ENCODE peak calls at places on chromosomes 1 and 21, in seven cellular contexts. X is RWPE2; D is adrenal gland; W is psoas muscle; O is CD8-positive, alpha-beta memory T cell; Q is K562; N is esophagus squamous epithelium. K is an unnamed sample. For H3K4me1 and H3K27me3, the result is how much of the 10 kb centered on the place peaks cover.

GRCh38 chr1:180953291-180953747 is 40.6 kb downstream of the KIAA1614 start:
- DNase-seq in D (no peak), X (no peak), O (no peak), W (peak), Q (no peak), N (no peak), K (no peak)

GRCh38 chr1:170730443-170730842 is 66.5 kb downstream of the PRRX1 start:
- DNase-seq in Q (no peak), X (no peak), D (no peak), O (no peak), N (no peak), W (no peak), K (no peak)

GRCh38 chr1:244801246-244801645 is 34.2 kb upstream of the COX20 start:
- DNase-seq in X (no peak), N (no peak), Q (peak), W (no peak), O (peak), D (peak), K (peak)

GRCh38 chr1:112460672-112461071 is 48.1 kb upstream of the WNT2B start:
- DNase-seq in O (no peak), D (no peak), X (no peak), Q (no peak), N (no peak), W (no peak), K (peak)

GRCh38 chr1:55970711-55971110 is 608.7 kb downstream of the PLPP3 start:
- DNase-seq in O (no peak), N (no peak), Q (no peak), W (no peak), D (no peak), X (no peak), K (peak)

GRCh38 chr1:108045370-108045950 is 80.5 kb upstream of the VAV3 start:
- DNase-seq in Q (no peak), N (no peak), W (no peak), D (no peak), X (no peak), O (no peak), K (no peak)

GRCh38 chr1:223706077-223706988 is 6.0 kb upstream of the CAPN2 start:
- DNase-seq in N (no peak), O (no peak), X (no peak), W (no peak), Q (no peak), D (no peak), K (peak)

GRCh38 chr1:12469493-12469892 is 148.5 kb downstream of the DHRS3 start:
- DNase-seq in O (no peak), D (no peak), W (no peak), N (no peak), Q (peak), X (no peak), K (no peak)

GRCh38 chr21:36535618-36536241 is 55.8 kb upstream of the CLDN14 start:
- DNase-seq in X (no peak), W (no peak), O (no peak), Q (no peak), N (no peak), D (no peak), K (no peak)

GRCh38 chr1:201020647-201021332 is 2.7 kb downstream of the KIF21B start:
- DNase-seq in D (no peak), N (no peak), X (no peak), Q (peak), O (peak), W (no peak), K (peak)

GRCh38 chr1:145757420-145757819 is 38.1 kb downstream of the CD160 start:
- DNase-seq in X (no peak), N (no peak), Q (no peak), D (no peak), W (no peak), O (no peak), K (no peak)

GRCh38 chr1:79079770-79080169 is 73.2 kb upstream of the ADGRL4 start:
- DNase-seq in W (no peak), D (peak), X (no peak), N (no peak), O (no peak), Q (no peak), K (peak)

GRCh38 chr1:233470738-233471499 is 143.0 kb upstream of the KCNK1 start:
- DNase-seq in W (no peak), O (no peak), X (no peak), D (no peak), Q (no peak), N (no peak), K (no peak)

GRCh38 chr1:192311281-192311680 is 5.5 kb upstream of the RGS21 start:
- DNase-seq in N (no peak), W (no peak), O (no peak), D (no peak), X (no peak), Q (no peak), K (peak)

GRCh38 chr1:4262665-4263064 is 362.6 kb upstream of the C1orf174 start:
- DNase-seq in X (no peak), Q (no peak), N (no peak), D (no peak), W (no peak), O (no peak), K (no peak)

GRCh38 chr1:204286323-204286714 is 72.5 kb upstream of the GOLT1A start:
- DNase-seq in N (no peak), Q (no peak), D (no peak), W (no peak), O (no peak), X (no peak), K (no peak)

GRCh38 chr1:235940282-235940681 is 73.6 kb upstream of the LYST start:
- DNase-seq in O (no peak), N (no peak), Q (no peak), W (no peak), D (no peak), X (no peak), K (no peak)

GRCh38 chr1:159826436-159827101 is at the start of gene SLAMF8:
- DNase-seq in W (peak), N (no peak), X (no peak), D (peak), O (peak), Q (no peak), K (no peak)

GRCh38 chr1:15617874-15618684 is 821 bp downstream of the DDI2 start:
- DNase-seq in W (peak), X (no peak), Q (peak), D (peak), O (peak), N (no peak), K (peak)

GRCh38 chr1:204150702-204151561 is 912 bp downstream of the ETNK2 start:
- DNase-seq in O (no peak), Q (no peak), N (no peak), D (no peak), W (peak), X (no peak), K (peak)

GRCh38 chr1:147545133-147545532 is 3.8 kb downstream of the BCL9 start:
- DNase-seq in N (no peak), X (peak), Q (no peak), O (peak), W (peak), D (peak), K (peak)

GRCh38 chr1:63442141-63442475 is 74.7 kb downstream of the ALG6 start:
- DNase-seq in X (no peak), O (no peak), D (no peak), Q (no peak), W (no peak), N (no peak), K (peak)

GRCh38 chr1:43039228-43040055 is 80.8 kb upstream of the SLC2A1 start:
- DNase-seq in Q (no peak), O (no peak), W (no peak), D (no peak), X (no peak), N (no peak), K (no peak)

GRCh38 chr1:180199018-180199417 is 31.0 kb upstream of the LHX4 start:
- DNase-seq in X (no peak), D (no peak), O (no peak), W (no peak), N (no peak), Q (no peak), K (no peak)

GRCh38 chr1:95642035-95642434 is 408.0 kb downstream of the RWDD3 start:
- DNase-seq in N (no peak), Q (no peak), O (no peak), X (no peak), D (no peak), W (no peak), K (no peak)

GRCh38 chr1:65207317-65207716 is 59.3 kb downstream of the AK4 start:
- DNase-seq in O (no peak), W (no peak), X (no peak), D (no peak), Q (no peak), N (no peak), K (no peak)

GRCh38 chr1:223486366-223486765 is 93.2 kb downstream of the CCDC185 start:
- DNase-seq in N (no peak), D (no peak), W (no peak), Q (no peak), X (no peak), O (no peak), K (no peak)

GRCh38 chr1:10834770-10835412 is 38.4 kb upstream of the CASZ1 start:
- DNase-seq in D (no peak), W (no peak), N (no peak), O (no peak), X (no peak), Q (no peak), K (no peak)

DNA sequence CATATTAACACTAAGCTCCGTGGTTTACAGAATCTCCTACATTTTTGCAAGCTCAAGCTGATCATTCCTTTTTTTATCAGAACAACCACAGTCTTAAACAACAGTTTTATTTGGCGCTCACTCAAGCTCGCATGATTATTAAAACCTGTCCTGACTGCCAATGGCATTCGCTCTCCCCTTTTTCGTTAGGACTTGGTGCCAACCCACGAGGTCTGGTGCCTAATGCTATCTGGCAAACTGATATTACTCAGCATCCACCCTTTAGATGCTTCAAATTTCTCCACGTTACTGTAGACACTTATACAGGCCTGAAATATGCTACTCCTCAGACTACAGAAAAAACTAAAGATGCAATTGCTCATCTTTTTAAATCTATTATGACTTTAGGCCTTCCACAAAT is 23.0 kb upstream of the ITLN1 start:
- DNase-seq in D (no peak), X (no peak), O (no peak), W (no peak), N (no peak), Q (no peak), K (peak)
- H3K4me1 ChIP-seq in D (under half), X (under half), O (under half), W (under half), N (under half), Q (under half), K (under half)

GRCh38 chr1:46575300-46575699 is 23.9 kb upstream of the KNCN start:
- DNase-seq in D (no peak), N (no peak), X (no peak), Q (no peak), W (no peak), O (no peak), K (no peak)

GRCh38 chr1:46580140-46580903 is 23.7 kb downstream of the MKNK1 start:
- DNase-seq in N (no peak), X (no peak), D (no peak), W (no peak), O (no peak), Q (peak), K (no peak)

GRCh38 chr1:46577671-46578070 is 26.2 kb upstream of the KNCN start:
- DNase-seq in N (no peak), O (no peak), X (no peak), W (no peak), Q (no peak), D (no peak), K (no peak)

GRCh38 chr1:46575778-46576177 is 24.3 kb upstream of the KNCN start:
- DNase-seq in N (no peak), D (no peak), Q (no peak), O (no peak), W (no peak), X (no peak), K (no peak)

GRCh38 chr1:46576564-46576963 is 25.1 kb upstream of the KNCN start:
- DNase-seq in O (no peak), X (no peak), Q (no peak), D (no peak), W (no peak), N (no peak), K (no peak)
- H3K27me3 ChIP-seq in O (under half), X (under half), Q (under half), D (under half), W (under half), N (under half), K (under half)

DNA sequence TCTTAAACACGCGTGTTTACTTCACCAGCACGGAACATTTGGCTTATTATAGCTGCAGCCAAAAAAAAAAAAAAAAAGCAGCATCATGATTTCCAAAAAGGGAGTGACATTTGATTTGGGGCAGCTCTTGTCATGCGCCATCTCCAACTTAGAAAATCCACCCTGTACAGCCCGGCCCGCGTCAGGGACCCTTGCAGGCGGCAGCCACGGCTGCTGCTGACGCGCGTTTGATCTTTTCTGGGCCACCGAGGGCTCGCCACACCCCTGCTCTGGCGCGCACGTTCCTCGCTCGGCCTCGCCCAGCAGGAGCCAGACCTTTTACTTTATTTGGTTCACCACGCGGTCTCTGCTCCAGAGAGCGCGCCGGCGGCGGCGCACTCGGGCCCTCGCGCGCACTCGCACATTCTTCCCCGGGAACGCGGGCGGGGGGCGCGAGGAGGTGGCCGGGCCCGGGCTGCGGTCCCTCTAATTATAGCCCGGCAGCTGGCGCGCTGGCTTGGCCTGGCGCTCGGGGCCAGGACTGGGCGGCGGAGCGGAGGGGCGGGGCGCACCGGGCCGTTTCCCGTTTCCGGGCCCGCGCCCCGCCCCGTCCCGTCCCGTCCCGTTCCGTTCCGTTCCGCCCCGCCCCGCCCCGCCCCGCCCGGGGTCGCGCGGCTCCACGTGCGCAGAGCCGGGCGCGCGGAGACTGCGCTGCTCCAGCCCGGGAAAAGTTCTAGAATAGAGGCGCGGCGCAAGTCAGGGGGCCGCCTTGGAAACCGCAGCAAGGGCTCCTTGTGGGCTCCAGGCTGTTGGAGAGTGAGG is 10.2 kb downstream of the IRF2BP2 start:
- DNase-seq in X (peak), N (peak), W (peak), Q (peak), O (peak), D (peak), K (peak)
- H3K4me1 ChIP-seq in X (under half), N (under half), W (under half), Q (under half), O (half or more), D (under half), K (half or more)

GRCh38 chr1:20730690-20731056 is 1.8 kb downstream of the SH2D5 start:
- DNase-seq in O (no peak), N (no peak), W (no peak), X (no peak), D (no peak), Q (no peak), K (no peak)
- H3K27me3 ChIP-seq in O (under half), N (under half), W (under half), X (under half), D (under half), Q (under half), K (under half)

DNA sequence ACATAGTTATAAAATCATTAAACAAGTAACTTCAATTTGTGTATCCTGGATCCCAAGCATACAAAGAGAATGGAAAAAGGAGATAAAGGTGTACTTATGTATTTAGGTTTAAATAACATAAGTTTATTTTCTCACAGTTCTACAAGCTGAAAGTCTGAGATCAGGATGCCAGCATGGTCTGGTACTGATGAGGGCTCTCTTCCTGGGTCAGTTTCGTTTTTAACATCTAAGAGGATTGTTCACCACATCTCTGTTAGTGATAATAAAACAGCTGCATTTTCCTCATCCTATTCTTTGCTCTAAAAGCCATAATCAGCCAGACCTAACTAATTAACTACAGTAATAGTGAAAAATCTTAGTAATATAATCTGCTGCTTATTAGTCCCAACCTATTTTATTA is 5.2 kb downstream of the EGLN1 start:
- DNase-seq in O (no peak), N (no peak), D (no peak), Q (no peak), X (no peak), W (no peak), K (peak)
- H3K4me1 ChIP-seq in O (half or more), N (under half), D (under half), Q (under half), X (under half), W (half or more), K (under half)

DNA sequence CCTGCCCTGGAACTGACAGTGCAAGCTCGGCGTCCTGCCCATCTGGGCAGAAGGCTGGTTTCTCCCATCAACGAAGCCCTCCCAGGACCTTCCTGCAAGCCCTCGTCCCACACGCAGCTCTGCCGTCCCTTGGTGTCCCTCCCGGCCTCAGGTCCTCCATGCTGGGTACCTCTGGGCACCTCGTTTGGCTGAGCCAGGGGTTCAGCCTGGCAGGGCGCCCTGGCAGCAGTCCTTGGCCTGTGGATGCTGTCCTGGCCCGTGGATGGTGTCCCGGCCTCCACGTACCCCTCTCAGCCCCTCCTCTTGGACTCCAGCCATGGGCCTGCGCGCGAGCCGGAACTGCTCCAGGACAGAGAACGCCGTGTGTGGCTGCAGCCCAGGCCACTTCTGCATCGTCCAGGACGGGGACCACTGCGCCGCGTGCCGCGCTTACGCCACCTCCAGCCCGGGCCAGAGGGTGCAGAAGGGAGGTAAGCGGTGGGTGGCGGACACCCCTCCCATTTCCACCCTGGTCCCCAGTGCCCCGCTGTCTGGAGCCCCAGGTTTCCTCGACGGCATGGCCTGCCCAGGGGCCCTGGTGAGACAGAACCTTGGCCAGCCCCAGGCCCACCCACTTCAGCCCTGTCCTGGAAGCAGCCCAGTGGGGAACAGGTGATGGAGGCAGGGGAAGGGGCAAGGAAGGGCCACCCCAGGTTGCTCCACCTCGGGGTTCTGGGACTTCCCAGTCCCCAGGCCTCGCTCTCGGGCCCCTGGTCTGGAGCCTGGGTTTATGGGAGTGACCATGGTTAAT is 3.5 kb downstream of the TNFRSF14 start:
- DNase-seq in D (no peak), O (no peak), X (no peak), Q (no peak), N (no peak), W (no peak), K (no peak)
- H3K27me3 ChIP-seq in D (under half), O (under half), X (under half), Q (under half), N (under half), W (under half), K (under half)

GRCh38 chr1:32197837-32198236 is 2.6 kb upstream of the CCDC28B start:
- DNase-seq in X (no peak), Q (no peak), D (no peak), N (no peak), O (no peak), W (no peak), K (no peak)

GRCh38 chr1:32195531-32195930 is 4.9 kb upstream of the CCDC28B start:
- DNase-seq in X (no peak), Q (no peak), O (no peak), W (no peak), N (no peak), D (no peak), K (no peak)

GRCh38 chr1:32197074-32197473 is 3.3 kb upstream of the CCDC28B start:
- DNase-seq in X (no peak), Q (no peak), W (no peak), O (no peak), N (no peak), D (no peak), K (no peak)

GRCh38 chr1:32194984-32195383 is 5.4 kb upstream of the CCDC28B start:
- DNase-seq in N (no peak), D (no peak), X (no peak), Q (no peak), O (no peak), W (no peak), K (no peak)

DNA sequence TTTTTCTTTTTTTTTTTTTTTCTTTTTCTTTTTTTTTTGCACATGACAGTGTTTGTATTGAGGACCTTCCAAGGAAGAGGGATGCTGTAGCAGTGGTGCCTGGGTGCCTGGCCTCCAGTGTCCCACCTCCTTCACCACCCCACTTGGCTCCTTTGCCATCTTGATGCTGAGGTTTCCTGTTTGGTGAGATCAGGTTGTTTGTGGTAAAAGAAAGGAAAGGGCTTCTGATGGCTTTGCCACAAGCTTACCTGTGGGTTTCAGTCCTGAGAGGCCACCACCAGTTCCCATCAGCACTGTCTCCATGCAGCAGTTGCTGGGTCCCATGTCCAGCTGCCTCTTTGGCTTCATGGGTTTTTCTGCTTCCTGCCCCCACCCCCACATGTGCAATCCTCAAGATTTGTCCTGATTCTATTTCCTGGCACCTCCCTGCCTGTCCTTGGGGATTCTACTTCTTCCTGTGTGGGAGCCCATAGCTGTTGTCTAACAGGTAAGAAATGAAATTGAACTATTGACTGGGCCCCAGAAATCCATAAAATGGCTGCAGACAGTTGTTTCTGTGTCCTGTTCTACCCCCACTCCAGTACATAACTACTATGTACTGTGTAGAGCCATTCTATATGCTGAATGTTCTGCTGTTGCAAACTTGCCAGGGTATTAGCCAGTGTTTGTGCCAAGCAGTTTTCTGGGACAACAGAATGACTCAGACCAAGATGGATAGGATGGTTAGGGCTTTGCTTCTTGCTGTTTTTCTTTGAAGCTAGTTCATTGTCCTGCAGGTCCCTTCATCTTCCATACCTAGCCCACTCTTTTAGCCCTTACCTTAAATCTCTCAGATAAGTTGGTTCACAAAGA is 4.2 kb upstream of the CCDC28B start:
- DNase-seq in X (no peak), D (peak), Q (no peak), W (no peak), N (no peak), O (no peak), K (no peak)
- H3K4me1 ChIP-seq in X (under half), D (under half), Q (under half), W (under half), N (under half), O (under half), K (under half)

K was measured in adipocyte.